ENCODE peak calls at places on chromosomes 2 and 18, in nine cellular contexts. One of them, this sample, is unnamed.

GRCh38 chr2:120831891-120832290 is 96.2 kb downstream of the GLI2 start:
- ATAC-seq in RWPE2: no peak
- ATAC-seq in activated CD8-positive, alpha-beta T cell treated with anti-CD3 and anti-CD28 coated beads, Interleukin-2, amount 10 ng/mL, durations not matched to agents 7 days and 5 days: no peak
- ATAC-seq in activated B cell treated with CpG ODN at 0.5 μM for 24 hours: no peak
- ATAC-seq in upper lobe of right lung: no peak
- ATAC-seq in T-cell: no peak
- ATAC-seq in left cardiac atrium: no peak
- ATAC-seq in CD4-positive, CD25-positive, alpha-beta regulatory T cell: no peak
- ATAC-seq in B cell: no peak
- ATAC-seq in this sample: no peak

GRCh38 chr18:68840554-68841263 is 42.8 kb downstream of the CCDC102B start:
- ATAC-seq in RWPE2: peak
- ATAC-seq in B cell: no peak
- ATAC-seq in activated CD8-positive, alpha-beta T cell treated with anti-CD3 and anti-CD28 coated beads, Interleukin-2, amount 10 ng/mL, durations not matched to agents 7 days and 5 days: no peak
- ATAC-seq in left cardiac atrium: no peak
- ATAC-seq in T-cell: no peak
- ATAC-seq in upper lobe of right lung: peak
- ATAC-seq in activated B cell treated with CpG ODN at 0.5 μM for 24 hours: no peak
- ATAC-seq in CD4-positive, CD25-positive, alpha-beta regulatory T cell: no peak
- ATAC-seq in this sample: no peak

GRCh38 chr2:42794271-42795046 is 2.1 kb upstream of the HAAO start:
- ATAC-seq in left cardiac atrium: peak
- ATAC-seq in B cell: no peak
- ATAC-seq in activated B cell treated with CpG ODN at 0.5 μM for 24 hours: no peak
- ATAC-seq in CD4-positive, CD25-positive, alpha-beta regulatory T cell: no peak
- ATAC-seq in upper lobe of right lung: no peak
- ATAC-seq in T-cell: no peak
- ATAC-seq in activated CD8-positive, alpha-beta T cell treated with anti-CD3 and anti-CD28 coated beads, Interleukin-2, amount 10 ng/mL, durations not matched to agents 7 days and 5 days: no peak
- ATAC-seq in RWPE2: no peak
- ATAC-seq in this sample: no peak

GRCh38 chr2:54015809-54016703 is 45.3 kb upstream of the PSME4 start:
- ATAC-seq in CD4-positive, CD25-positive, alpha-beta regulatory T cell: no peak
- ATAC-seq in T-cell: no peak
- ATAC-seq in upper lobe of right lung: no peak
- ATAC-seq in RWPE2: peak
- ATAC-seq in B cell: no peak
- ATAC-seq in activated CD8-positive, alpha-beta T cell treated with anti-CD3 and anti-CD28 coated beads, Interleukin-2, amount 10 ng/mL, durations not matched to agents 7 days and 5 days: no peak
- ATAC-seq in left cardiac atrium: peak
- ATAC-seq in activated B cell treated with CpG ODN at 0.5 μM for 24 hours: no peak
- ATAC-seq in this sample: no peak

GRCh38 chr18:2302628-2303516 is 268.4 kb downstream of the METTL4 start:
- ATAC-seq in left cardiac atrium: no peak
- ATAC-seq in activated B cell treated with CpG ODN at 0.5 μM for 24 hours: no peak
- ATAC-seq in activated CD8-positive, alpha-beta T cell treated with anti-CD3 and anti-CD28 coated beads, Interleukin-2, amount 10 ng/mL, durations not matched to agents 7 days and 5 days: no peak
- ATAC-seq in RWPE2: peak
- ATAC-seq in CD4-positive, CD25-positive, alpha-beta regulatory T cell: no peak
- ATAC-seq in upper lobe of right lung: no peak
- ATAC-seq in B cell: no peak
- ATAC-seq in T-cell: no peak
- ATAC-seq in this sample: no peak

GRCh38 chr2:177281400-177282021 is 17.0 kb upstream of the NFE2L2 start:
- ATAC-seq in activated CD8-positive, alpha-beta T cell treated with anti-CD3 and anti-CD28 coated beads, Interleukin-2, amount 10 ng/mL, durations not matched to agents 7 days and 5 days: peak
- ATAC-seq in CD4-positive, CD25-positive, alpha-beta regulatory T cell: no peak
- ATAC-seq in T-cell: no peak
- ATAC-seq in activated B cell treated with CpG ODN at 0.5 μM for 24 hours: peak
- ATAC-seq in RWPE2: peak
- ATAC-seq in upper lobe of right lung: peak
- ATAC-seq in B cell: peak
- ATAC-seq in left cardiac atrium: peak
- ATAC-seq in this sample: no peak

GRCh38 chr2:11375689-11376027 is 31.2 kb upstream of the ROCK2 start:
- ATAC-seq in B cell: no peak
- ATAC-seq in left cardiac atrium: no peak
- ATAC-seq in upper lobe of right lung: no peak
- ATAC-seq in activated B cell treated with CpG ODN at 0.5 μM for 24 hours: no peak
- ATAC-seq in activated CD8-positive, alpha-beta T cell treated with anti-CD3 and anti-CD28 coated beads, Interleukin-2, amount 10 ng/mL, durations not matched to agents 7 days and 5 days: no peak
- ATAC-seq in RWPE2: no peak
- ATAC-seq in T-cell: no peak
- ATAC-seq in CD4-positive, CD25-positive, alpha-beta regulatory T cell: no peak
- ATAC-seq in this sample: no peak

GRCh38 chr2:24489942-24490673 is 946 bp upstream of the NCOA1 start:
- ATAC-seq in T-cell: no peak
- ATAC-seq in activated CD8-positive, alpha-beta T cell treated with anti-CD3 and anti-CD28 coated beads, Interleukin-2, amount 10 ng/mL, durations not matched to agents 7 days and 5 days: no peak
- ATAC-seq in activated B cell treated with CpG ODN at 0.5 μM for 24 hours: no peak
- ATAC-seq in left cardiac atrium: no peak
- ATAC-seq in RWPE2: peak
- ATAC-seq in upper lobe of right lung: peak
- ATAC-seq in B cell: no peak
- ATAC-seq in CD4-positive, CD25-positive, alpha-beta regulatory T cell: no peak
- ATAC-seq in this sample: no peak

GRCh38 chr2:37656512-37657423 is 14.7 kb downstream of the CDC42EP3 start:
- ATAC-seq in B cell: no peak
- ATAC-seq in left cardiac atrium: peak
- ATAC-seq in CD4-positive, CD25-positive, alpha-beta regulatory T cell: peak
- ATAC-seq in T-cell: peak
- ATAC-seq in activated B cell treated with CpG ODN at 0.5 μM for 24 hours: no peak
- ATAC-seq in RWPE2: no peak
- ATAC-seq in activated CD8-positive, alpha-beta T cell treated with anti-CD3 and anti-CD28 coated beads, Interleukin-2, amount 10 ng/mL, durations not matched to agents 7 days and 5 days: peak
- ATAC-seq in upper lobe of right lung: peak
- ATAC-seq in this sample: peak

GRCh38 chr2:42025151-42025582 is 22.7 kb upstream of the PKDCC start:
- ATAC-seq in activated B cell treated with CpG ODN at 0.5 μM for 24 hours: no peak
- ATAC-seq in upper lobe of right lung: no peak
- ATAC-seq in RWPE2: peak
- ATAC-seq in activated CD8-positive, alpha-beta T cell treated with anti-CD3 and anti-CD28 coated beads, Interleukin-2, amount 10 ng/mL, durations not matched to agents 7 days and 5 days: no peak
- ATAC-seq in T-cell: no peak
- ATAC-seq in CD4-positive, CD25-positive, alpha-beta regulatory T cell: no peak
- ATAC-seq in left cardiac atrium: peak
- ATAC-seq in B cell: no peak
- ATAC-seq in this sample: no peak

GRCh38 chr2:85009019-85009618 is 38.2 kb downstream of the KCMF1 start:
- ATAC-seq in activated B cell treated with CpG ODN at 0.5 μM for 24 hours: peak
- ATAC-seq in upper lobe of right lung: peak
- ATAC-seq in CD4-positive, CD25-positive, alpha-beta regulatory T cell: no peak
- ATAC-seq in B cell: peak
- ATAC-seq in T-cell: no peak
- ATAC-seq in left cardiac atrium: no peak
- ATAC-seq in activated CD8-positive, alpha-beta T cell treated with anti-CD3 and anti-CD28 coated beads, Interleukin-2, amount 10 ng/mL, durations not matched to agents 7 days and 5 days: no peak
- ATAC-seq in RWPE2: no peak
- ATAC-seq in this sample: peak